ENCODE peak calls at places on chromosome 17, in eight cellular contexts. N is GM23338, Z is HepG2, X is stomach, J is sigmoid colon, G is SK-N-SH, Y is Panc1, V is esophagus muscularis mucosa. R is an unnamed sample.
A peak's percentile ranks its signal among the peaks of the same experiment; 100 is the strongest.

GRCh38 chr17:50863221-50863843 is 2.8 kb downstream of the TOB1 start:
- DNase-seq in Z (peak; percentile 66), J (peak; percentile 79), N (peak; percentile 79), X (peak; percentile 59), Y (peak; percentile 41), G (peak; percentile 80), V (peak; percentile 90), R (no peak)

GRCh38 chr17:46782250-46782953 is 36.1 kb downstream of the WNT3 start:
- DNase-seq in X (peak; percentile 65), G (peak; percentile 82), J (no peak), V (no peak), Z (peak; percentile 62), Y (no peak), N (peak; percentile 77), R (peak; percentile 14)

GRCh38 chr17:35578195-35578928 is at the start of gene PEX12:
- DNase-seq in G (peak; percentile 87), J (peak; percentile 94), N (peak; percentile 95), Z (peak; percentile 92), Y (peak; percentile 70), V (peak; percentile 95), X (peak; percentile 88), R (peak; percentile 95)

GRCh38 chr17:75338335-75338734 is 49.1 kb upstream of the SLC25A19 start:
- DNase-seq in Y (no peak), N (no peak), Z (no peak), J (peak; percentile 18), V (no peak), X (no peak), G (no peak), R (peak; percentile 60)

GRCh38 chr17:47803751-47804150 is 17.8 kb downstream of the OSBPL7 start:
- DNase-seq in N (no peak), Y (no peak), X (peak; percentile 7), V (no peak), G (peak; percentile 32), J (no peak), Z (no peak), R (no peak)

GRCh38 chr17:2238432-2239169 is 65.0 kb downstream of the SMG6 start:
- DNase-seq in Y (no peak), N (no peak), Z (no peak), V (no peak), G (no peak), X (no peak), J (peak; percentile 78), R (no peak)

GRCh38 chr17:67386965-67387551 is 10.0 kb downstream of the PITPNC1 start:
- DNase-seq in N (peak; percentile 91), Z (peak; percentile 56), J (no peak), X (peak; percentile 42), V (no peak), Y (no peak), G (peak; percentile 86), R (no peak)

GRCh38 chr17:80264048-80264792 is 3.6 kb downstream of the RNF213 start:
- DNase-seq in J (no peak), Y (no peak), N (no peak), Z (no peak), G (no peak), V (no peak), X (peak; percentile 37), R (no peak)

GRCh38 chr17:40663252-40663651 is 1.7 kb downstream of the KRT222 start:
- DNase-seq in Z (no peak), X (no peak), J (no peak), N (peak; percentile 19), Y (no peak), G (no peak), V (no peak), R (no peak)

GRCh38 chr17:77457572-77458201 is 316.9 kb downstream of the SEC14L1 start:
- DNase-seq in N (no peak), Z (no peak), V (no peak), G (no peak), Y (no peak), J (no peak), X (no peak), R (no peak)

GRCh38 chr17:43734376-43734775 is 24.2 kb downstream of the SOST start:
- DNase-seq in V (no peak), Y (no peak), Z (no peak), N (no peak), G (no peak), X (no peak), J (no peak), R (no peak)

GRCh38 chr17:37069087-37069486 is 120.3 kb downstream of the AATF start:
- DNase-seq in V (no peak), J (no peak), Z (no peak), G (no peak), X (no peak), Y (no peak), N (no peak), R (no peak)

GRCh38 chr17:30021708-30022317 is 80.4 kb downstream of the EFCAB5 start:
- DNase-seq in N (peak; percentile 69), V (no peak), J (no peak), Y (peak; percentile 28), Z (peak; percentile 34), G (peak; percentile 60), X (peak; percentile 31), R (peak; percentile 51)

GRCh38 chr17:78798695-78799559 is 16.9 kb upstream of the CYTH1 start:
- DNase-seq in X (no peak), G (peak; percentile 70), N (peak; percentile 27), V (no peak), Y (no peak), J (no peak), Z (peak; percentile 50), R (no peak)

GRCh38 chr17:40373999-40374398 is 9.5 kb upstream of the GJD3 start:
- DNase-seq in G (no peak), V (no peak), Z (no peak), Y (no peak), J (no peak), X (no peak), N (no peak), R (no peak)

GRCh38 chr17:28573521-28573920 is 2.2 kb upstream of the PIGS start:
- DNase-seq in G (no peak), N (no peak), Z (no peak), J (no peak), X (no peak), Y (no peak), V (no peak), R (no peak)

GRCh38 chr17:69677130-69677529 is 262.6 kb downstream of the MAP2K6 start:
- DNase-seq in J (no peak), Y (no peak), G (no peak), Z (no peak), V (no peak), X (no peak), N (no peak), R (no peak)

GRCh38 chr17:3992370-3992769 is 28.1 kb upstream of the ATP2A3 start:
- DNase-seq in N (no peak), G (no peak), J (no peak), X (no peak), Z (no peak), Y (no peak), V (no peak), R (no peak)

GRCh38 chr17:36665417-36665816 is 64.0 kb downstream of the MRM1 start:
- DNase-seq in X (no peak), G (no peak), Y (no peak), J (no peak), N (no peak), V (no peak), Z (no peak), R (no peak)

GRCh38 chr17:37648555-37648954 is 5.3 kb upstream of the DDX52 start:
- DNase-seq in G (no peak), J (no peak), X (no peak), N (no peak), V (no peak), Y (no peak), Z (no peak), R (no peak)

GRCh38 chr17:40552806-40553693 is 12.2 kb downstream of the CCR7 start:
- DNase-seq in X (peak; percentile 20), G (no peak), N (no peak), J (peak; percentile 65), Z (no peak), Y (no peak), V (peak; percentile 90), R (no peak)

GRCh38 chr17:76337413-76337777 is 16.3 kb downstream of the PRPSAP1 start:
- DNase-seq in G (no peak), Y (no peak), N (no peak), V (no peak), X (no peak), Z (no peak), J (peak; percentile 10), R (no peak)

GRCh38 chr17:38750312-38751121 is 2.0 kb upstream of the PSMB3 start:
- DNase-seq in V (no peak), N (peak; percentile 74), G (no peak), X (no peak), J (no peak), Z (peak; percentile 50), Y (no peak), R (no peak)

GRCh38 chr17:49315551-49315951 is 46.5 kb downstream of the ZNF652 start:
- DNase-seq in G (peak; percentile 77), V (no peak), J (peak; percentile 89), Y (peak; percentile 73), X (peak; percentile 78), Z (peak; percentile 78), N (peak; percentile 81), R (peak; percentile 64)
- H3K4me3 ChIP-seq in G (no peak overlapping the region), V (no peak overlapping the region), J (no peak overlapping the region), Y (no peak overlapping the region), X (no peak overlapping the region), Z (no peak overlapping the region), N (no peak overlapping the region), R (no peak overlapping the region)

GRCh38 chr17:7825206-7825980 is 8.6 kb upstream of the KDM6B start:
- DNase-seq in X (no peak), V (no peak), G (peak; percentile 69), J (peak; percentile 32), Y (no peak), N (no peak), Z (peak; percentile 23), R (no peak)
- TF ChIP-seq POLR2AphosphoS5 in X (peak; percentile 22), V (no peak), G (no peak), J (no peak), Y (no peak), N (no peak), Z (no peak), R (no peak)

GRCh38 chr17:17684901-17685774 is 3.9 kb downstream of the RAI1 start:
- DNase-seq in Z (no peak), V (no peak), G (peak; percentile 34), Y (no peak), X (peak; percentile 62), J (no peak), N (peak; percentile 51), R (no peak)
- H3K4me3 ChIP-seq in Z (no peak overlapping the region), V (no peak overlapping the region), G (no peak overlapping the region), Y (no peak overlapping the region), X (peak overlapping the region; percentile 10), J (no peak overlapping the region), N (no peak overlapping the region), R (no peak overlapping the region)

GRCh38 chr17:45125509-45125908 is 6.8 kb downstream of the PLCD3 start:
- DNase-seq in G (no peak), Y (no peak), V (no peak), N (no peak), J (no peak), Z (no peak), X (no peak), R (no peak)

GRCh38 chr17:45121055-45121454 is 11.3 kb downstream of the PLCD3 start:
- DNase-seq in N (peak; percentile 80), Y (no peak), Z (no peak), X (no peak), G (no peak), V (no peak), J (no peak), R (no peak)

GRCh38 chr17:45123076-45123770 is 9.1 kb downstream of the PLCD3 start:
- DNase-seq in X (no peak), N (no peak), G (no peak), Y (no peak), J (no peak), Z (peak; percentile 35), V (no peak), R (no peak)

GRCh38 chr17:45127209-45127582 is 5.1 kb downstream of the PLCD3 start:
- DNase-seq in N (no peak), G (no peak), J (peak; percentile 62), Z (no peak), X (peak; percentile 61), V (no peak), Y (no peak), R (no peak)

GRCh38 chr17:45123930-45124796 is 8.2 kb downstream of the PLCD3 start:
- DNase-seq in V (no peak), Z (peak; percentile 86), X (peak; percentile 65), N (peak; percentile 44), J (peak; percentile 84), Y (no peak), G (peak; percentile 80), R (peak; percentile 68)
- TF ChIP-seq POLR2AphosphoS5 in V (peak; percentile 40), Z (no peak), X (no peak), N (no peak), J (no peak), Y (no peak), G (peak; percentile 50), R (no peak)

R was measured in HL-60.